ENCODE peak calls at places on chromosome 1, in nine cellular contexts. L, V, G, Q, D, O, K, P and W are unnamed samples.

GRCh38 chr1:10759413-10760200 is 36.8 kb downstream of the CASZ1 start:
- DNase-seq in L (peak), V (no peak), G (no peak), Q (no peak), D (peak), O (no peak), K (no peak), P (no peak), W (no peak)

GRCh38 chr1:155650231-155650757 is 38.3 kb downstream of the YY1AP1 start:
- DNase-seq in L (no peak), V (no peak), G (no peak), Q (no peak), D (peak), O (no peak), K (no peak), P (no peak), W (no peak)

GRCh38 chr1:178942285-178943218 is 71.7 kb upstream of the ANGPTL1 start:
- DNase-seq in L (no peak), V (no peak), G (no peak), Q (peak), D (no peak), O (peak), K (peak), P (peak), W (no peak)

GRCh38 chr1:25186608-25187007 is 45.7 kb downstream of the SYF2 start:
- DNase-seq in L (no peak), V (no peak), G (no peak), Q (no peak), D (no peak), O (no peak), K (no peak), P (no peak), W (no peak)

GRCh38 chr1:13543927-13544556 is 30.2 kb upstream of the LRRC38 start:
- DNase-seq in L (peak), V (no peak), G (no peak), Q (no peak), D (peak), O (peak), K (peak), P (no peak), W (no peak)

GRCh38 chr1:228118040-228118439 is 8.9 kb upstream of the MRPL55 start:
- DNase-seq in L (no peak), V (no peak), G (no peak), Q (no peak), D (no peak), O (no peak), K (no peak), P (no peak), W (no peak)

GRCh38 chr1:230049731-230050130 is 17.3 kb upstream of the GALNT2 start:
- DNase-seq in L (no peak), V (no peak), G (no peak), Q (no peak), D (no peak), O (no peak), K (no peak), P (no peak), W (no peak)

GRCh38 chr1:63679076-63679475 is 85.9 kb downstream of the PGM1 start:
- DNase-seq in L (no peak), V (no peak), G (no peak), Q (no peak), D (no peak), O (no peak), K (peak), P (no peak), W (no peak)

GRCh38 chr1:171141336-171142051 is 43.6 kb upstream of the FMO2 start:
- DNase-seq in L (peak), V (no peak), G (peak), Q (no peak), D (no peak), O (peak), K (peak), P (peak), W (no peak)

GRCh38 chr1:219422811-219423598 is 189.9 kb downstream of the ZC3H11B start:
- DNase-seq in L (no peak), V (no peak), G (peak), Q (no peak), D (peak), O (no peak), K (peak), P (peak), W (no peak)

GRCh38 chr1:36352910-36353878 is 29.7 kb upstream of the EVA1B start:
- DNase-seq in L (no peak), V (no peak), G (no peak), Q (no peak), D (peak), O (no peak), K (peak), P (peak), W (no peak)

GRCh38 chr1:1763657-1764621 is 14.3 kb downstream of the NADK start:
- DNase-seq in L (no peak), V (no peak), G (no peak), Q (peak), D (no peak), O (peak), K (no peak), P (no peak), W (peak)

GRCh38 chr1:6275826-6276764 is 15.2 kb upstream of the GPR153 start:
- DNase-seq in L (peak), V (no peak), G (peak), Q (no peak), D (no peak), O (no peak), K (peak), P (peak), W (no peak)

GRCh38 chr1:7669559-7670208 is 101.4 kb upstream of the VAMP3 start:
- DNase-seq in L (peak), V (peak), G (no peak), Q (peak), D (peak), O (no peak), K (peak), P (peak), W (no peak)

GRCh38 chr1:201405484-201405831 is 6.3 kb upstream of the LAD1 start:
- DNase-seq in L (peak), V (peak), G (no peak), Q (no peak), D (no peak), O (no peak), K (no peak), P (no peak), W (no peak)

GRCh38 chr1:158176399-158176798 is 4.3 kb upstream of the CD1D start:
- DNase-seq in L (no peak), V (no peak), G (no peak), Q (no peak), D (no peak), O (no peak), K (no peak), P (no peak), W (no peak)

GRCh38 chr1:55580845-55581332 is 365.7 kb upstream of the USP24 start:
- DNase-seq in L (no peak), V (no peak), G (peak), Q (no peak), D (peak), O (peak), K (peak), P (peak), W (no peak)

GRCh38 chr1:157580179-157580827 is 17.6 kb downstream of the FCRL4 start:
- DNase-seq in L (peak), V (peak), G (peak), Q (peak), D (peak), O (peak), K (peak), P (peak), W (no peak)

GRCh38 chr1:101088431-101088830 is 62.8 kb upstream of the DPH5 start:
- DNase-seq in L (no peak), V (no peak), G (no peak), Q (no peak), D (no peak), O (no peak), K (no peak), P (no peak), W (no peak)

GRCh38 chr1:33516428-33516827 is 44.0 kb downstream of the ZSCAN20 start:
- DNase-seq in L (no peak), V (no peak), G (no peak), Q (no peak), D (no peak), O (no peak), K (no peak), P (no peak), W (no peak)

DNA sequence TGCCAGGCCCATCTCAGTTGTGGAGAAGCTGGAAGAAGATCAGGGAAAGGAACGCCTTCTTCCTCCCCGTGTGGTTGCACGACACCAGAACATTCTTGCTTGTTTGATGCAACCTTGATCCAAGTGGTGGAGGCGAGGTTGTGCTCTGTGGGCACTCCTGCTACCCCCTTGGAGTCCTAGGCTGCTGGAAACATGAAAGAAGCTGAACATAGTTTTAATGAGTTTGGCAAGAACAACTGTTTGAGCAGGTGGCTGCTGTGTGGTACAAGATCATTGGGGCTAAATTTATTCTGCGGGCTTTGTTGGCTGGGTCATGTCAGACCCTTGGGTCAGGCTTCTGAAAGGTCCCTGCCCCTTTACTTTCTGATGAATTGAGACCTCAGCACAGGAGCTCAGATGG is 5.9 kb downstream of the KAZN start:
- DNase-seq in L (no peak), V (no peak), G (no peak), Q (no peak), D (no peak), O (no peak), K (no peak), P (no peak), W (no peak)
- TF ChIP-seq CTCF in L (no peak), V (no peak), G (no peak), Q (no peak), D (no peak), O (no peak), K (no peak), P (no peak), W (no peak)

GRCh38 chr1:165717918-165718515 is 19.7 kb upstream of the ALDH9A1 start:
- DNase-seq in L (peak), V (peak), G (peak), Q (peak), D (peak), O (no peak), K (peak), P (peak), W (no peak)
- TF ChIP-seq CTCF in L (peak), V (peak), G (peak), Q (peak), D (peak), O (no peak), K (peak), P (peak), W (no peak)

DNA sequence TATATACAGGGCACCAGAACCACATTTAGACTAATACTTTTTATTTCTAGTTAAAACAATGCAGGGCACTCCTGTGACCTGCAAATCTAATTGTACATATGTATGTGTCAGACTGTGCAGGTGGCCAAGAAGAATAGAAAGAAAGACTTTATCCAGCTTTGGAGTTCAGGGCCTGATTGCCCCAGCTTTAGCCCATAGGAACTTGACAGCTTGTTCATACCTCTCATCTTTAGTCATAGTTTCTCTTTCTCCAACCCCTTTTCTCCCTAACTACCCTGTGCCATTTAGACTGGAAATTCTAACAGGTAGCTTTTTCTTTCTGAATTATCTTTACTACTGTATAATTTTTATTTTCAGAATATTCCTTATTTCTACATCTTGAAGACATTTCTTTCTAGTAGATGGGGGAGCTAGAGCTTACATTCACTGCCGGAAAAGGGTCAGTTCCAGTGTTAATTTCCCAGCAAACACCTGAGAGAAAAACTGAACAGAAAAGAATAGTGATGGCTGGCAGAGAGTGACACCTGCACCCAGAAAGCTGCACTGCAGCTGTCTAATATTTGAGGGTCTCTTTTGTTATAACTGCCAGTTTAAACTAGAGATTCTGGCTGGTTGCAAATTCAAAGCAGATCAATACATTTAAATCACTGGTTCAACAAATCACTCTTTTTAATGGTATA is 8.4 kb downstream of the YBX1 start:
- DNase-seq in L (no peak), V (no peak), G (no peak), Q (no peak), D (peak), O (no peak), K (no peak), P (no peak), W (no peak)
- TF ChIP-seq CTCF in L (no peak), V (peak), G (no peak), Q (no peak), D (peak), O (no peak), K (peak), P (peak), W (no peak)

DNA sequence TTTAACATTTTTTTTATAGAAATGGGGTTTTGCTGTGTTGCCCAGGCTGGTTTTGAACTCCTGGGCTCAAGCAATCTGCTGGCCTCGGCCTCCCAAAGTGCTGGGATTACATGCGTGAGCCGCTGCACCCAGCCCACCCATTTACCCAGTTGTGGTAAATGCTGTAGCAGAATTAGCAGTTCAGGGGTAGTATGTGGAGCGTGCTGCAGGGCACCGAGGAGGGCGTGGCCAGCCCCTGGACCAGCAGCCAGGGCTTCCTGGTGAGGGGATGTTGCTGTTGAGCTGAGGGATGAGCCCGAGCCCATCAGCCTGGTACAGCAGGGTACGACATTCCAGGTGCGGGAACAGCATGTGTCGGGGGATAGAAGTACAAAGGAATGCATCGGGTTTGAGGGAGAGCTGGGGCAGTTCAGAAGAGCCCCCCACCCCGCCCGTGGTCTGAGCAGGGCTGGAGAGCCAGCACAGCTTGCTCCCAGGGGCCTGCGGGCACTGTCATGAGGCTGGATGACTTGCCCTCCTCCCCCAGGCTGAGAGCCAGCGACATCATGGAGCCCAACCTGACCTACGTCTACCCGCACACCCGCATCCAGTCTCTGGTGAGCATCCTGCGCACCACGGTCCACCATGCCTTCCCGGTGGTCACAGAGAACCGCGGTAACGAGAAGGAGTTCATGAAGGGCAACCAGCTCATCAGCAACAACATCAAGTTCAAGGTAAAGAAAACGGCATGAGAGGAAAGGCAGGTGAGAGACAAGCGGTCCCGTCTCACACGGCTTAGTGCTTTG is 11.9 kb downstream of the NPPA start:
- DNase-seq in L (no peak), V (no peak), G (no peak), Q (no peak), D (no peak), O (no peak), K (no peak), P (no peak), W (no peak)
- TF ChIP-seq CTCF in L (no peak), V (no peak), G (no peak), Q (no peak), D (no peak), O (no peak), K (no peak), P (no peak), W (no peak)

GRCh38 chr1:169601096-169601881 is 15.0 kb upstream of the F5 start:
- DNase-seq in L (no peak), V (no peak), G (no peak), Q (no peak), D (peak), O (no peak), K (peak), P (no peak), W (no peak)
- TF ChIP-seq CTCF in L (no peak), V (peak), G (no peak), Q (peak), D (peak), O (no peak), K (peak), P (peak), W (no peak)

GRCh38 chr1:94384485-94385353 is 33.5 kb upstream of the ABCD3 start:
- DNase-seq in L (peak), V (no peak), G (no peak), Q (peak), D (no peak), O (no peak), K (no peak), P (no peak), W (no peak)
- TF ChIP-seq CTCF in L (no peak), V (no peak), G (no peak), Q (no peak), D (no peak), O (no peak), K (no peak), P (no peak), W (no peak)

DNA sequence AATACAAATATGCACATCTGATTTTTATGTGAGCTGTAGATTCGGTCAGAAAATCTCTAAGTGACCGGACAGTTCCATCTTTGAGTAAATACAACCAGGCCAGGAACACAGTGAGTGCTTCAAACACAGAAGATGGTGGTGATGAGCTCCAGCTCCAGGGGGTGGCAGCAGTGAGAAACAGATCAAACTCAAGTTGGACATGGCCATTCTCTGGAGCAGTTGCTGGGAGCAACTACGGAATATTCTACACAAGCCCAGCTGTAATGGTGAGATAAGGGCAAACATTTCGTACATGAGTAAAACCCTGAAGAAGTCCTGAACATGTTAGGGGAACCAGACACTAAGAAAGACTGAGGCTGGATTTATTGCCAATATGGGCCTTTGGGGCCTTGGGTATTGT is 100.7 kb downstream of the BARHL2 start:
- DNase-seq in L (no peak), V (no peak), G (no peak), Q (no peak), D (peak), O (no peak), K (no peak), P (peak), W (no peak)
- TF ChIP-seq CTCF in L (no peak), V (peak), G (peak), Q (no peak), D (peak), O (no peak), K (no peak), P (peak), W (no peak)

GRCh38 chr1:113856011-113856410 is 15.5 kb downstream of the PTPN22 start:
- DNase-seq in L (no peak), V (no peak), G (no peak), Q (no peak), D (no peak), O (no peak), K (no peak), P (no peak), W (no peak)

GRCh38 chr1:113846391-113847035 is 25.0 kb downstream of the PTPN22 start:
- DNase-seq in L (no peak), V (no peak), G (no peak), Q (no peak), D (no peak), O (no peak), K (no peak), P (no peak), W (no peak)

GRCh38 chr1:113849072-113849471 is 22.4 kb downstream of the PTPN22 start:
- DNase-seq in L (no peak), V (no peak), G (no peak), Q (no peak), D (no peak), O (no peak), K (no peak), P (no peak), W (no peak)

GRCh38 chr1:113854234-113854633 is 17.3 kb downstream of the PTPN22 start:
- DNase-seq in L (no peak), V (no peak), G (no peak), Q (no peak), D (no peak), O (no peak), K (no peak), P (no peak), W (no peak)

GRCh38 chr1:113850127-113850796 is 21.2 kb downstream of the PTPN22 start:
- DNase-seq in L (no peak), V (no peak), G (no peak), Q (no peak), D (no peak), O (no peak), K (no peak), P (no peak), W (no peak)
- TF ChIP-seq CTCF in L (no peak), V (no peak), G (no peak), Q (no peak), D (no peak), O (no peak), K (no peak), P (no peak), W (no peak)

GRCh38 chr1:163361123-163361934 is 39.6 kb downstream of the NUF2 start:
- DNase-seq in L (no peak), V (peak), G (no peak), Q (no peak), D (peak), O (no peak), K (no peak), P (no peak), W (no peak)
- TF ChIP-seq CTCF in L (peak), V (peak), G (peak), Q (no peak), D (peak), O (no peak), K (peak), P (peak), W (no peak)

GRCh38 chr1:194214735-194215134 is 1028.3 kb upstream of the B3GALT2 start:
- DNase-seq in L (no peak), V (no peak), G (no peak), Q (no peak), D (no peak), O (no peak), K (no peak), P (no peak), W (no peak)

GRCh38 chr1:194208674-194209073 is 1022.3 kb upstream of the B3GALT2 start:
- DNase-seq in L (no peak), V (no peak), G (no peak), Q (no peak), D (no peak), O (no peak), K (no peak), P (no peak), W (no peak)

DNA sequence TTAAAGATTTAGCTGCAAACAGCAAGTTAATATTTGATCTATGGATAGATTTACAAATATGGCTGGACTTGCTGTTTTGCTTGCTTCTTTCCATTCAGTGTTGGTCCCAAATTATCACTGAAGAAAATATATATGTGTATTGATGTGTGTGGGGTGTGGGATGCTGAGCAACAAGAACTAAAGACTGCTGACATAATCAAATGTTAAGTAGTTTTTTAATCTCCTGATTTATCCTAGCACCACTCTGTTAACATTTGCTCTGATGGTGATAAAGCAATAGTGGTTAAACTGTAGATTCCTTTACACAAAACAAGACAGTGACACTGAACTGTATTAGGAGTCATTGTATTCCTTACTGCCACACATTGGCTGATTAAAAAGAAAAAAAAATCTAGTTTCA is 1023.5 kb upstream of the B3GALT2 start:
- DNase-seq in L (no peak), V (no peak), G (no peak), Q (no peak), D (no peak), O (no peak), K (no peak), P (no peak), W (no peak)
- TF ChIP-seq CTCF in L (no peak), V (no peak), G (no peak), Q (no peak), D (no peak), O (no peak), K (no peak), P (no peak), W (no peak)